ENCODE peak calls at places on chromosome 5, in ten cellular contexts. One of them, this sample, is unnamed.
A peak's percentile ranks its signal among the peaks of the same experiment; 100 is the strongest.

GRCh38 chr5:94810281-94810680 is 191.8 kb downstream of the SLF1 start:
- DNase-seq in mesothelial cell of epicardium: no peak
- DNase-seq in AG10803: no peak
- DNase-seq in RWPE1: no peak
- DNase-seq in right lobe of liver: no peak
- DNase-seq in HCT116: no peak
- DNase-seq in PC-3: no peak
- DNase-seq in nephron progenitor cell: no peak
- DNase-seq in body of pancreas: no peak
- DNase-seq in bronchial epithelial cell: no peak
- DNase-seq in this sample: no peak

GRCh38 chr5:133354323-133355161 is 257.8 kb downstream of the FSTL4 start:
- DNase-seq in mesothelial cell of epicardium: no peak
- DNase-seq in AG10803: no peak
- DNase-seq in RWPE1: no peak
- DNase-seq in right lobe of liver: no peak
- DNase-seq in HCT116: no peak
- DNase-seq in PC-3: no peak
- DNase-seq in nephron progenitor cell: no peak
- DNase-seq in body of pancreas: no peak
- DNase-seq in bronchial epithelial cell: no peak
- DNase-seq in this sample: no peak

GRCh38 chr5:179858241-179858585 is 404 bp downstream of the MRNIP start:
- DNase-seq in mesothelial cell of epicardium: peak; percentile 61
- DNase-seq in AG10803: no peak
- DNase-seq in RWPE1: peak; percentile 67
- DNase-seq in right lobe of liver: peak; percentile 63
- DNase-seq in HCT116: no peak
- DNase-seq in PC-3: peak; percentile 34
- DNase-seq in nephron progenitor cell: peak; percentile 58
- DNase-seq in body of pancreas: peak; percentile 41
- DNase-seq in bronchial epithelial cell: peak; percentile 37
- DNase-seq in this sample: no peak

GRCh38 chr5:179143446-179143845 is 83.3 kb downstream of the ZNF354C start:
- DNase-seq in mesothelial cell of epicardium: no peak
- DNase-seq in AG10803: peak; percentile 72
- DNase-seq in RWPE1: no peak
- DNase-seq in right lobe of liver: peak; percentile 2
- DNase-seq in HCT116: peak; percentile 36
- DNase-seq in PC-3: no peak
- DNase-seq in nephron progenitor cell: no peak
- DNase-seq in body of pancreas: no peak
- DNase-seq in bronchial epithelial cell: no peak
- DNase-seq in this sample: no peak

GRCh38 chr5:138440226-138441073 is 1.6 kb downstream of the REEP2 start:
- DNase-seq in mesothelial cell of epicardium: no peak
- DNase-seq in AG10803: no peak
- DNase-seq in RWPE1: no peak
- DNase-seq in right lobe of liver: no peak
- DNase-seq in HCT116: no peak
- DNase-seq in PC-3: no peak
- DNase-seq in nephron progenitor cell: no peak
- DNase-seq in body of pancreas: no peak
- DNase-seq in bronchial epithelial cell: no peak
- DNase-seq in this sample: no peak

GRCh38 chr5:100823812-100824211 is 79.3 kb downstream of the ST8SIA4 start:
- DNase-seq in mesothelial cell of epicardium: no peak
- DNase-seq in AG10803: no peak
- DNase-seq in RWPE1: no peak
- DNase-seq in right lobe of liver: no peak
- DNase-seq in HCT116: no peak
- DNase-seq in PC-3: no peak
- DNase-seq in nephron progenitor cell: no peak
- DNase-seq in body of pancreas: no peak
- DNase-seq in bronchial epithelial cell: no peak
- DNase-seq in this sample: no peak

GRCh38 chr5:148937830-148938534 is 111.6 kb downstream of the ADRB2 start:
- DNase-seq in mesothelial cell of epicardium: no peak
- DNase-seq in AG10803: no peak
- DNase-seq in RWPE1: no peak
- DNase-seq in right lobe of liver: no peak
- DNase-seq in HCT116: no peak
- DNase-seq in PC-3: no peak
- DNase-seq in nephron progenitor cell: no peak
- DNase-seq in body of pancreas: no peak
- DNase-seq in bronchial epithelial cell: no peak
- DNase-seq in this sample: no peak

GRCh38 chr5:95822408-95823240 is at the start of gene GLRX:
- DNase-seq in mesothelial cell of epicardium: peak; percentile 56
- DNase-seq in AG10803: peak; percentile 97
- DNase-seq in RWPE1: peak; percentile 91
- DNase-seq in right lobe of liver: peak; percentile 80
- DNase-seq in HCT116: peak; percentile 80
- DNase-seq in PC-3: peak; percentile 91
- DNase-seq in nephron progenitor cell: peak; percentile 48
- DNase-seq in body of pancreas: peak; percentile 67
- DNase-seq in bronchial epithelial cell: peak; percentile 97
- DNase-seq in this sample: peak; percentile 10

GRCh38 chr5:174811438-174811837 is 87.1 kb downstream of the MSX2 start:
- DNase-seq in mesothelial cell of epicardium: no peak
- DNase-seq in AG10803: no peak
- DNase-seq in RWPE1: no peak
- DNase-seq in right lobe of liver: no peak
- DNase-seq in HCT116: no peak
- DNase-seq in PC-3: no peak
- DNase-seq in nephron progenitor cell: no peak
- DNase-seq in body of pancreas: no peak
- DNase-seq in bronchial epithelial cell: no peak
- DNase-seq in this sample: no peak

GRCh38 chr5:174817610-174818009 is 93.2 kb downstream of the MSX2 start:
- DNase-seq in mesothelial cell of epicardium: no peak
- DNase-seq in AG10803: no peak
- DNase-seq in RWPE1: no peak
- DNase-seq in right lobe of liver: no peak
- DNase-seq in HCT116: no peak
- DNase-seq in PC-3: no peak
- DNase-seq in nephron progenitor cell: no peak
- DNase-seq in body of pancreas: no peak
- DNase-seq in bronchial epithelial cell: no peak
- DNase-seq in this sample: no peak

GRCh38 chr5:174818430-174818829 is 94.0 kb downstream of the MSX2 start:
- DNase-seq in mesothelial cell of epicardium: no peak
- DNase-seq in AG10803: no peak
- DNase-seq in RWPE1: no peak
- DNase-seq in right lobe of liver: no peak
- DNase-seq in HCT116: no peak
- DNase-seq in PC-3: no peak
- DNase-seq in nephron progenitor cell: no peak
- DNase-seq in body of pancreas: no peak
- DNase-seq in bronchial epithelial cell: no peak
- DNase-seq in this sample: no peak

GRCh38 chr5:174816858-174817257 is 92.5 kb downstream of the MSX2 start:
- DNase-seq in mesothelial cell of epicardium: no peak
- DNase-seq in AG10803: no peak
- DNase-seq in RWPE1: no peak
- DNase-seq in right lobe of liver: no peak
- DNase-seq in HCT116: no peak
- DNase-seq in PC-3: peak; percentile 10
- DNase-seq in nephron progenitor cell: no peak
- DNase-seq in body of pancreas: no peak
- DNase-seq in bronchial epithelial cell: no peak
- DNase-seq in this sample: no peak
- TF ChIP-seq CTCF in mesothelial cell of epicardium: peak; percentile 76
- TF ChIP-seq CTCF in AG10803: peak; percentile 29
- TF ChIP-seq CTCF in RWPE1: no peak
- TF ChIP-seq CTCF in right lobe of liver: no peak
- TF ChIP-seq CTCF in HCT116: peak; percentile 65
- TF ChIP-seq CTCF in PC-3: peak; percentile 38
- TF ChIP-seq CTCF in nephron progenitor cell: peak; percentile 41
- TF ChIP-seq CTCF in body of pancreas: no peak
- TF ChIP-seq CTCF in bronchial epithelial cell: no peak
- TF ChIP-seq CTCF in this sample: peak; percentile 59

GRCh38 chr5:71011194-71011792 is 13.8 kb downstream of the NAIP start:
- DNase-seq in mesothelial cell of epicardium: no peak
- DNase-seq in AG10803: no peak
- DNase-seq in RWPE1: no peak
- DNase-seq in right lobe of liver: no peak
- DNase-seq in HCT116: no peak
- DNase-seq in PC-3: no peak
- DNase-seq in nephron progenitor cell: no peak
- DNase-seq in body of pancreas: no peak
- DNase-seq in bronchial epithelial cell: no peak
- DNase-seq in this sample: no peak

GRCh38 chr5:71014186-71014585 is 11.0 kb downstream of the NAIP start:
- DNase-seq in mesothelial cell of epicardium: no peak
- DNase-seq in AG10803: no peak
- DNase-seq in RWPE1: no peak
- DNase-seq in right lobe of liver: no peak
- DNase-seq in HCT116: no peak
- DNase-seq in PC-3: no peak
- DNase-seq in nephron progenitor cell: no peak
- DNase-seq in body of pancreas: no peak
- DNase-seq in bronchial epithelial cell: no peak
- DNase-seq in this sample: no peak

GRCh38 chr5:71013575-71013974 is 11.6 kb downstream of the NAIP start:
- DNase-seq in mesothelial cell of epicardium: no peak
- DNase-seq in AG10803: no peak
- DNase-seq in RWPE1: no peak
- DNase-seq in right lobe of liver: no peak
- DNase-seq in HCT116: no peak
- DNase-seq in PC-3: no peak
- DNase-seq in nephron progenitor cell: no peak
- DNase-seq in body of pancreas: no peak
- DNase-seq in bronchial epithelial cell: no peak
- DNase-seq in this sample: no peak
- TF ChIP-seq CTCF in mesothelial cell of epicardium: no peak
- TF ChIP-seq CTCF in AG10803: no peak
- TF ChIP-seq CTCF in RWPE1: no peak
- TF ChIP-seq CTCF in right lobe of liver: no peak
- TF ChIP-seq CTCF in HCT116: peak; percentile 18
- TF ChIP-seq CTCF in PC-3: no peak
- TF ChIP-seq CTCF in nephron progenitor cell: no peak
- TF ChIP-seq CTCF in body of pancreas: no peak
- TF ChIP-seq CTCF in bronchial epithelial cell: no peak
- TF ChIP-seq CTCF in this sample: no peak

GRCh38 chr5:55062039-55062779 is 38.2 kb downstream of the GZMK start:
- DNase-seq in mesothelial cell of epicardium: no peak
- DNase-seq in AG10803: no peak
- DNase-seq in RWPE1: no peak
- DNase-seq in right lobe of liver: no peak
- DNase-seq in HCT116: no peak
- DNase-seq in PC-3: peak; percentile 24
- DNase-seq in nephron progenitor cell: no peak
- DNase-seq in body of pancreas: no peak
- DNase-seq in bronchial epithelial cell: no peak
- DNase-seq in this sample: no peak

GRCh38 chr5:55064523-55064922 is 37.9 kb upstream of the GZMA start:
- DNase-seq in mesothelial cell of epicardium: no peak
- DNase-seq in AG10803: no peak
- DNase-seq in RWPE1: no peak
- DNase-seq in right lobe of liver: no peak
- DNase-seq in HCT116: no peak
- DNase-seq in PC-3: no peak
- DNase-seq in nephron progenitor cell: no peak
- DNase-seq in body of pancreas: no peak
- DNase-seq in bronchial epithelial cell: no peak
- DNase-seq in this sample: no peak

GRCh38 chr5:55063899-55064298 is 38.5 kb upstream of the GZMA start:
- DNase-seq in mesothelial cell of epicardium: no peak
- DNase-seq in AG10803: peak; percentile 16
- DNase-seq in RWPE1: no peak
- DNase-seq in right lobe of liver: no peak
- DNase-seq in HCT116: no peak
- DNase-seq in PC-3: no peak
- DNase-seq in nephron progenitor cell: no peak
- DNase-seq in body of pancreas: no peak
- DNase-seq in bronchial epithelial cell: no peak
- DNase-seq in this sample: no peak

GRCh38 chr5:55063220-55063863 is 39.1 kb upstream of the GZMA start:
- DNase-seq in mesothelial cell of epicardium: no peak
- DNase-seq in AG10803: peak; percentile 12
- DNase-seq in RWPE1: peak; percentile 76
- DNase-seq in right lobe of liver: no peak
- DNase-seq in HCT116: no peak
- DNase-seq in PC-3: peak; percentile 61
- DNase-seq in nephron progenitor cell: no peak
- DNase-seq in body of pancreas: no peak
- DNase-seq in bronchial epithelial cell: peak; percentile 76
- DNase-seq in this sample: no peak

DNA sequence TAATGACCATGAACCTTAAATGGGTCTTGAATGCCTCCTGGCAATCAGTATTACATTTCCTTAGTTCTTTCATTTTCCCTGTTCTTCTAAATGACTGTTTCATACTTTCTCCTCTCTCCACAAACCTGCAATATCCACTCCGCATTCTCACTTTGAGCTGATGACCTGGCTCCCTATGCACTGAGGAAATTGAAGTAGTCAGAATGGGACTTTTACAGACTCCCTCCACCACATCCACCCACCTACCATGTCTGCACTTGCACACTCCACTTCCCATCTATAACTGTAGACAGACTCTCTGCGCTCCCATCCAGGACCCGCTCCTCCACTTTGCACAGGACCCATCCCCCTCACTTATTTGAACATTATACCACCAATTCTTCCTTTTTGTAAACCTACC is 36.2 kb upstream of the GZMA start:
- DNase-seq in mesothelial cell of epicardium: no peak
- DNase-seq in AG10803: no peak
- DNase-seq in RWPE1: no peak
- DNase-seq in right lobe of liver: no peak
- DNase-seq in HCT116: no peak
- DNase-seq in PC-3: no peak
- DNase-seq in nephron progenitor cell: no peak
- DNase-seq in body of pancreas: no peak
- DNase-seq in bronchial epithelial cell: no peak
- DNase-seq in this sample: no peak
- TF ChIP-seq CTCF in mesothelial cell of epicardium: no peak
- TF ChIP-seq CTCF in AG10803: no peak
- TF ChIP-seq CTCF in RWPE1: no peak
- TF ChIP-seq CTCF in right lobe of liver: no peak
- TF ChIP-seq CTCF in HCT116: no peak
- TF ChIP-seq CTCF in PC-3: no peak
- TF ChIP-seq CTCF in nephron progenitor cell: no peak
- TF ChIP-seq CTCF in body of pancreas: no peak
- TF ChIP-seq CTCF in bronchial epithelial cell: no peak
- TF ChIP-seq CTCF in this sample: no peak

DNA sequence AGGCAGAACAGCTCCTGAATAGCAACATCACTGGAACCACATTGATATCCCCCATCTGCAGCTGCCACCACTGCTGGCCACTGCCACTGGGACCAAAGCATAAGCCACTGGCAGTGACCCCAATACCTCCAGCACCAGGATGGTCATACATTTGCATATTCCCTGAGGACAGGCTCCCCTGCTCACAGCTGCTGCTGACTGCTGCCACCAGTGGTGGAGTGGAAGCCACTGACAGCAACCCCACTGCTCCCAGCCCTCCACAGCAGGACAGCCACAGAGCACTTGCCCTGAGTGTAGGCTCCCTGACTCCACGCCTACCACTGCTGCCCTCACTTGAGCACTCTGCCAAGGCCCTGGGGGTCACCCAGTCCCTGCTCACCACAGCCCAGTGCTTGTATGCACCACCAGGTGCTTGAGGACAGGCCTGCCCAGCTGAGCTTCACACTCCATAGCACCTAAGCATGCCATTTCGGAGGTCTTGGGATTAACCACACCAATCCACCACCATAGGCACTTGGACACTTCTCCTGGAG is 327.4 kb upstream of the RPS23 start:
- DNase-seq in mesothelial cell of epicardium: no peak
- DNase-seq in AG10803: no peak
- DNase-seq in RWPE1: no peak
- DNase-seq in right lobe of liver: no peak
- DNase-seq in HCT116: no peak
- DNase-seq in PC-3: no peak
- DNase-seq in nephron progenitor cell: no peak
- DNase-seq in body of pancreas: no peak
- DNase-seq in bronchial epithelial cell: no peak
- DNase-seq in this sample: no peak
- TF ChIP-seq CTCF in mesothelial cell of epicardium: no peak
- TF ChIP-seq CTCF in AG10803: no peak
- TF ChIP-seq CTCF in RWPE1: no peak
- TF ChIP-seq CTCF in right lobe of liver: no peak
- TF ChIP-seq CTCF in HCT116: no peak
- TF ChIP-seq CTCF in PC-3: no peak
- TF ChIP-seq CTCF in nephron progenitor cell: no peak
- TF ChIP-seq CTCF in body of pancreas: no peak
- TF ChIP-seq CTCF in bronchial epithelial cell: no peak
- TF ChIP-seq CTCF in this sample: no peak

This sample was measured in progenitor cell of endocrine pancreas.